ENCODE peak calls at places on chromosomes 6 and 20, in five cellular contexts. J is psoas muscle, N is sigmoid colon, B is breast epithelium, P is lung. Y is an unnamed sample.
A peak's percentile ranks its signal among the peaks of the same experiment; 100 is the strongest.

GRCh38 chr6:25889877-25890853 is 16.1 kb upstream of the SLC17A3 start:
- DNase-seq in P (no peak), B (no peak), J (no peak), N (no peak), Y (no peak)

GRCh38 chr6:63899550-63899949 is 263.9 kb downstream of the PHF3 start:
- DNase-seq in J (no peak), N (no peak), B (peak; percentile 18), P (no peak), Y (no peak)

GRCh38 chr6:17361013-17361412 is 32.4 kb upstream of the CAP2 start:
- DNase-seq in N (no peak), B (no peak), P (no peak), J (no peak), Y (no peak)

GRCh38 chr6:15616266-15616665 is 46.6 kb downstream of the DTNBP1 start:
- DNase-seq in N (no peak), J (no peak), B (no peak), P (no peak), Y (no peak)

GRCh38 chr6:158411998-158412397 is 99.7 kb downstream of the TULP4 start:
- DNase-seq in N (no peak), P (no peak), J (no peak), B (no peak), Y (no peak)

GRCh38 chr6:18362058-18362561 is 25.0 kb upstream of the RNF144B start:
- DNase-seq in P (no peak), B (no peak), J (no peak), N (no peak), Y (no peak)

GRCh38 chr6:131946992-131947955 is 3.9 kb downstream of the CCN2 start:
- DNase-seq in J (no peak), B (no peak), N (no peak), P (no peak), Y (no peak)

GRCh38 chr6:170292778-170293164 is 1.9 kb upstream of the DLL1 start:
- DNase-seq in N (peak; percentile 57), P (no peak), B (no peak), J (no peak), Y (no peak)

GRCh38 chr6:131998255-131998982 is 47.2 kb upstream of the CCN2 start:
- DNase-seq in P (no peak), B (no peak), J (no peak), N (no peak), Y (no peak)

GRCh38 chr6:149749594-149750135 is at the start of gene PCMT1:
- DNase-seq in B (peak; percentile 82), N (peak; percentile 94), P (peak; percentile 88), J (peak; percentile 93), Y (peak; percentile 87)

GRCh38 chr20:43404880-43405279 is 52.8 kb upstream of the SRSF6 start:
- DNase-seq in J (no peak), N (no peak), P (peak; percentile 28), B (no peak), Y (no peak)

GRCh38 chr6:106103728-106104109 is 17.6 kb downstream of the PRDM1 start:
- DNase-seq in B (peak; percentile 68), J (no peak), N (no peak), P (no peak), Y (no peak)

GRCh38 chr6:12314751-12315150 is 24.6 kb downstream of the EDN1 start:
- DNase-seq in N (no peak), J (no peak), B (no peak), P (no peak), Y (no peak)

GRCh38 chr20:36344517-36345132 is 38.5 kb downstream of the DLGAP4 start:
- DNase-seq in B (no peak), N (no peak), P (no peak), J (no peak), Y (no peak)

GRCh38 chr6:72418495-72418894 is 203.4 kb upstream of the KCNQ5 start:
- DNase-seq in J (no peak), B (no peak), N (no peak), P (no peak), Y (peak; percentile 24)

GRCh38 chr20:50191065-50191565 is 485 bp downstream of the CEBPB start:
- DNase-seq in B (peak; percentile 49), N (no peak), P (no peak), J (peak; percentile 74), Y (peak; percentile 50)

GRCh38 chr20:50281831-50282591 is 91.4 kb downstream of the CEBPB start:
- DNase-seq in B (no peak), P (no peak), J (peak; percentile 14), N (no peak), Y (no peak)

GRCh38 chr20:10674684-10675455 is 1.1 kb upstream of the JAG1 start:
- DNase-seq in N (peak; percentile 91), P (peak; percentile 83), B (peak; percentile 63), J (peak; percentile 79), Y (peak; percentile 65)

GRCh38 chr6:112691289-112691688 is 344.2 kb downstream of the RFPL4B start:
- DNase-seq in B (no peak), P (no peak), J (no peak), N (no peak), Y (no peak)

GRCh38 chr6:23890543-23891227 is 235.3 kb upstream of the NRSN1 start:
- DNase-seq in J (no peak), P (no peak), N (no peak), B (no peak), Y (no peak)

DNA sequence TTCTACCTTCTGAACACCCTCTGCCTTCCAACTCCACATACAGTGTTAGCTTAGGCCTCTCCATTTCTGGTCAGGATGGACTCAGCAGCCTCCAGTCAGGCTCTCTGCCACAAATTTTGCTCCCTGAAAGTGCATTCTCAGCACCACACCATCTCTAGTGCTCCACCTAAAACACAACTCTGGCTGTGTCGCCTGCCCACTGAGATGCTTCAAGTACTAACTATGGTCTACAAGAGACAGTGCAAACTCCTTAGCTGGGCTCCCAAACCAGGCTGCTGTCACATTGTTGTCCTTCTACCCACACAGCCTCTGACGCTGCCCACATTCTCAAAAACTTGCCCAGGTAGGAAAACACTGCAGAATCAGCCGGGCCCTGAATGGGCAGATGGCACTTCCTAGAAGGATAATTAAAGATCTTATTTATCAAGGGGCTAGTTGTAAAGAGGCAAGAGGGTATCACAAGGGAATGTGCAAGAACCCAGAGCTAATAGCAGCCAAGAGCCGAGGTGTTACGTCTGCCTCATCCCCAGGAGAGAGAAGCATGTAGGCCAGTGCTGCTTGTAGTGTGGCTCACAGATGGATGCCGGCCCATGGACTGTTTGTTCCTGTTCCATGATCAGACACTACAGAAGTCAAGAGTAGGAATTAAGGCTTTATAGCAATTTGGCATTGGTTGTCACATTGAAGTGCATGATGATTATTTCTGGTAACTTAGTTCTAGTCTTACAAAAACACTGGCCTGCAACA is 189.7 kb downstream of the LRFN2 start:
- DNase-seq in J (no peak), P (no peak), N (peak; percentile 19), B (no peak), Y (no peak)
- H3K27ac ChIP-seq in J (no peak overlapping the region), P (no peak overlapping the region), N (no peak overlapping the region), B (peak overlapping the region; percentile 59), Y (peak overlapping the region; percentile 51)

GRCh38 chr6:139109558-139109957 is 25.3 kb upstream of the HECA start:
- DNase-seq in J (no peak), B (no peak), N (no peak), P (no peak), Y (no peak)
- TF ChIP-seq CTCF in J (peak; percentile 27), B (no peak), N (no peak), P (no peak), Y (no peak)

GRCh38 chr20:1281279-1282057 is 15.4 kb downstream of the SNPH start:
- DNase-seq in P (no peak), B (peak; percentile 2), N (peak; percentile 40), J (no peak), Y (no peak)

GRCh38 chr20:1280421-1281102 is 14.5 kb downstream of the SNPH start:
- DNase-seq in J (no peak), B (peak; percentile 7), P (no peak), N (no peak), Y (no peak)

GRCh38 chr20:1283522-1284210 is 17.6 kb downstream of the SNPH start:
- DNase-seq in B (no peak), J (no peak), N (peak; percentile 14), P (no peak), Y (no peak)

GRCh38 chr20:1286267-1287036 is 20.4 kb downstream of the SNPH start:
- DNase-seq in N (peak; percentile 34), P (no peak), J (no peak), B (no peak), Y (no peak)

GRCh38 chr20:1282966-1283365 is 16.9 kb downstream of the SNPH start:
- DNase-seq in N (no peak), P (no peak), B (no peak), J (no peak), Y (no peak)
- H3K27ac ChIP-seq in N (no peak overlapping the region), P (no peak overlapping the region), B (no peak overlapping the region), J (no peak overlapping the region), Y (no peak overlapping the region)

GRCh38 chr20:13543783-13544182 is 94.9 kb downstream of the TASP1 start:
- DNase-seq in B (no peak), P (no peak), N (no peak), J (no peak), Y (no peak)

GRCh38 chr20:13549451-13549850 is 89.3 kb downstream of the TASP1 start:
- DNase-seq in B (no peak), J (no peak), N (no peak), P (no peak), Y (no peak)

GRCh38 chr20:13552061-13552460 is 86.7 kb downstream of the TASP1 start:
- DNase-seq in J (no peak), B (no peak), P (no peak), N (no peak), Y (no peak)

GRCh38 chr20:13545755-13546154 is 93.0 kb downstream of the TASP1 start:
- DNase-seq in N (no peak), B (no peak), J (no peak), P (no peak), Y (no peak)

DNA sequence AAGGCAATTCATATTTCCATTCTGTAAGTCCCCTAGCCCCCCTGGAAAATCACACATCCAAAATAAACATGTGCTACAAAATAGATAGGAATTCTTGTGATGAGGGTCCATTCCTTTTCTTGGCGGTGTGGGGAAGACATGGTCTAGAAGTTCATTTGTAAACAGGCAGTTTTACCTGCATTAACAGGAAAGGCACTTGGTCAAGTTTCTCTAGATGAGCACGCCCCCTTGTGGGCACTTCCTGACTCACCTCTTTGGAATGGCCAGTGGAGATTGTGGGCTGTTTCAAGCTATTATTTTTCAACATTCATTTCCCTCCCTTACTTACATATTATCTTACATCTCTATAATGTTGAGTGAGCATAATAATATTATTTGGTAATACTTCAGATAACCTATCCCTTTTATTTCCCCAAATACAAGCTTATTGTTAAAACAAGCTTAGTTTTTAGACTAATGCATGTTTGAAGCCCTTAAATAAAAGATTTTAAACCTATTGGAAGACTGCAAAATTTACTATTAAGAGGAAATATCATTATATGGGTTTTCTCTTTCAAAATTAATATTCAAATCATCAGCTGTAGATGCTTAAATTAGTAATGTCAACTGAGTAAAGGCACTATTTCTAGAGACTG is 92.1 kb downstream of the TASP1 start:
- DNase-seq in B (peak; percentile 73), J (peak; percentile 69), P (peak; percentile 71), N (peak; percentile 89), Y (peak; percentile 75)
- TF ChIP-seq CTCF in B (peak; percentile 76), J (peak; percentile 64), P (peak; percentile 60), N (peak; percentile 74), Y (peak; percentile 74)

Y was measured in dorsolateral prefrontal cortex.